ENCODE peak calls at places on chromosomes 7 and 10, in seven cellular contexts. E is heart left ventricle, G is lower lobe of right lung, D is RWPE2, Y is left lung, V is gastrocnemius medialis, I is psoas muscle. S is an unnamed sample.

GRCh38 chr10:94780844-94781243 is 18.4 kb downstream of the CYP2C19 start:
- ATAC-seq in E (peak), G (no peak), D (no peak), Y (no peak), V (no peak), I (no peak), S (no peak)

GRCh38 chr7:132249591-132249971 is 326.7 kb downstream of the PLXNA4 start:
- ATAC-seq in E (no peak), G (peak), D (peak), Y (peak), V (no peak), I (peak), S (no peak)

GRCh38 chr7:84022686-84023308 is 171.8 kb downstream of the SEMA3A start:
- ATAC-seq in E (no peak), G (no peak), D (peak), Y (peak), V (peak), I (peak), S (no peak)

GRCh38 chr7:142626420-142627035 is 122.7 kb upstream of the PRSS1 start:
- ATAC-seq in E (no peak), G (peak), D (peak), Y (peak), V (no peak), I (no peak), S (peak)

GRCh38 chr7:30863694-30864011 is 48.0 kb upstream of the AQP1 start:
- ATAC-seq in E (no peak), G (no peak), D (no peak), Y (no peak), V (no peak), I (no peak), S (no peak)

GRCh38 chr7:7931626-7932025 is 37.0 kb upstream of the GLCCI1 start:
- ATAC-seq in E (no peak), G (no peak), D (no peak), Y (no peak), V (no peak), I (no peak), S (no peak)

GRCh38 chr10:30467939-30468338 is 34.0 kb downstream of the MAP3K8 start:
- ATAC-seq in E (no peak), G (peak), D (no peak), Y (peak), V (no peak), I (no peak), S (no peak)

GRCh38 chr7:26399309-26399610 is 107.6 kb downstream of the SNX10 start:
- ATAC-seq in E (peak), G (peak), D (peak), Y (peak), V (peak), I (peak), S (peak)

GRCh38 chr7:51034531-51035264 is 252.0 kb upstream of the GRB10 start:
- ATAC-seq in E (no peak), G (no peak), D (peak), Y (peak), V (no peak), I (peak), S (no peak)

GRCh38 chr7:123718773-123719480 is 29.9 kb downstream of the WASL start:
- ATAC-seq in E (no peak), G (peak), D (no peak), Y (peak), V (no peak), I (no peak), S (no peak)
- H3K4me3 ChIP-seq in E (no peak), G (no peak), D (no peak), Y (no peak), V (no peak), I (no peak), S (no peak)

DNA sequence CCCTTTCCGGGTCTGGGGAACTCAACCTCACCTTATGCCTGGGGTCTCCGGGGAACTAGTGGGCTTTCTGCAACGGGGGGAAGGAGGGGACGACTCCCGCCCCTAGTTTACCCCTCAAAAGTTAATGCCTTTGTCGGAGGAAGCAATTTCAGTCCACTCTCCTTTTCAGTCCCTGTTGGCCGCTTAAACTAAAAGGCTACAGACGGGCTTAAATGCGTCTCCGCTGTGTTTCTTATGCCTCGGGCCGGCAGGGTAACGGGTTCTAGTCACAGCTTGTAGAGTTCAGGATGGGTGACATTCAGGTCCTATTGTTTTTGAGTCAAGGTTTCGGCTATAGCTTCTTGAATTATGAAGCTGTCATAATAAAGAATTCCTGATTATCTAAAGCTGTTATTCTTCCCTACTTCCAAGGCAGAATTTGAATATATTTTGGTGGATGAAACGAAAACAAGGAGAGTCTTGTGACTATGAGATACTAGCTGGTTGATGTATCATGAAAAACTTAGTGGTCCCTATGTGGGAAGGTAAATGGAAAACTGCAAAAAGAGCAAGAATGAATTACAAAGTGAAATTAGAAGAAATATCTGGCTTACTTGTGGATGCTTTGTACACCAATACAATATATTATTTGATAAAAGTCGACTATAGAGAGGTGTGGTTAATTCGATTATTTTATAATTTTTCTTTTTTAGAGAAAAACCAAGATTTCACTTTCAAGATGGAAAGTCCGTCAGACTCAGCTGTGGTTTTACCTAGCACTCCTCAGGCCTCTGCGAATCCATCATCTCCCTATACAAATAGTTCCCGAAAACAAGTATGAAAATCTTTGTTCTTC is 519 bp downstream of the SFR1 start:
- ATAC-seq in E (no peak), G (no peak), D (no peak), Y (no peak), V (peak), I (no peak), S (no peak)
- TF ChIP-seq CTCF in E (no peak), G (no peak), D (no peak), Y (no peak), V (no peak), I (no peak), S (no peak)

DNA sequence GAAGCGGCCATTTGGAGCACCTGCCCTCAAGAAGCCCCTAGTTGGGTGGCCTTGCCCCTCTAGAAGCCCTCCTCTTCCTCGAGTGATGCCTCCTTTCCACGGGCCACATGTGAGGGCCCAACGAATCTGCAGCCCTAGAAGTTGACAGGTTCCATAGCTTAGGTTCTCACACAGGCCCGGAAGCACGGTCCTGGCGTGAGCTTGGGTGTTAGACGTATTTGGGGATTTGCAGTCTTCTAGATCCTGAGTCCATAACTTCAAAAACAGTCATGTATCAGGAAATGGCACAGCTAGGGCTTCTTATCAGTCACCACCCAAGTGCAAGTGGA is 398 bp upstream of the FBXW4 start:
- ATAC-seq in E (no peak), G (no peak), D (no peak), Y (no peak), V (no peak), I (no peak), S (no peak)
- H3K4me3 ChIP-seq in E (peak), G (peak), D (peak), Y (peak), V (peak), I (peak), S (peak)

DNA sequence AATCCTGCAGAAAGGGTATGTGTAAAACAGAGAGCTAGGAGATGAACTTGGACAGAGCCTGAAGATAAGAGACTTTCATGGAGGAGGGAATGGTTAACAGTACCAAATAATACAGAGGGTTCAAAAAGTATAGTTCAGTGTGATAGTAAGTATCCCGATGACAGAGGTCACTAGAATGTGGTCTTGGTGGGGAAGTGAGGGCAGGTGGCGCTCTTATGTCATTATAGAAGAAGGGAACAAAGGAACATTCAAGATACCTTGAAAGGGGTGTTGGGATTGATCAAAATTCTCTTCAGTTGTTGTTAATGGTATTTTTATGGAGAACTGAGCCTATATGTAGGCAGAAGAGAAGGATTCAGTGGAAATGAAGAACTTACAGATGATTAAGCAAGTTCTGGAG is 312.5 kb downstream of the SUGCT start:
- ATAC-seq in E (no peak), G (no peak), D (no peak), Y (no peak), V (no peak), I (no peak), S (no peak)
- TF ChIP-seq CTCF in E (no peak), G (no peak), D (peak), Y (no peak), V (no peak), I (no peak), S (no peak)

DNA sequence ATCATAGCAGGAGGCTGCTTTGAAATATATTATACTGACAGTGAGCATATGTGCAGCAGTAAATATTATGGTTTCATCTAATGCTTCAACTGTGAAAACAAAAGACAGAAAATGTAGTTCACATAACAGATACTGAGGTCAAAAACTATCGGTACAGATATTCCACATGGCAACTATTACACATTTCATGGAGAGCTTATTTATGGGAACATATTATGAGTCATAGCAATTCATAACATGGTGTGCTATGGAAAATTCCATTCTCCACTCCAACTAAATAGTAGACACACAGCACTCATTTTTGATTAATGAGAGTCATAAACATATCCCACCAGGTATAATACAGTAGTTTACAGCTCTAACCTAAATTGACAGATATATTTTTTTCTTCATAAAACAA is 475.5 kb upstream of the KLF6 start:
- ATAC-seq in E (peak), G (no peak), D (peak), Y (peak), V (peak), I (peak), S (peak)
- H3K4me3 ChIP-seq in E (no peak), G (no peak), D (no peak), Y (no peak), V (no peak), I (no peak), S (no peak)

GRCh38 chr7:44213872-44214595 is 13.3 kb downstream of the YKT6 start:
- ATAC-seq in E (peak), G (no peak), D (peak), Y (peak), V (no peak), I (no peak), S (no peak)
- TF ChIP-seq CTCF in E (peak), G (no peak), D (peak), Y (no peak), V (no peak), I (no peak), S (no peak)

GRCh38 chr10:77710081-77710551 is 72.5 kb upstream of the KCNMA1 start:
- ATAC-seq in E (no peak), G (no peak), D (no peak), Y (no peak), V (no peak), I (no peak), S (no peak)

GRCh38 chr10:77713506-77714280 is 76.1 kb upstream of the KCNMA1 start:
- ATAC-seq in E (no peak), G (no peak), D (no peak), Y (no peak), V (no peak), I (no peak), S (no peak)

GRCh38 chr10:77712207-77712606 is 74.6 kb upstream of the KCNMA1 start:
- ATAC-seq in E (no peak), G (no peak), D (no peak), Y (no peak), V (no peak), I (no peak), S (no peak)

GRCh38 chr10:77710759-77711682 is 73.4 kb upstream of the KCNMA1 start:
- ATAC-seq in E (peak), G (peak), D (peak), Y (peak), V (peak), I (peak), S (peak)

GRCh38 chr10:77711683-77712049 is 74.1 kb upstream of the KCNMA1 start:
- ATAC-seq in E (no peak), G (no peak), D (no peak), Y (no peak), V (peak), I (no peak), S (no peak)
- H3K4me3 ChIP-seq in E (no peak), G (no peak), D (no peak), Y (no peak), V (no peak), I (no peak), S (no peak)

GRCh38 chr7:141003172-141004080 is 11.3 kb downstream of the MRPS33 start:
- ATAC-seq in E (no peak), G (no peak), D (no peak), Y (no peak), V (no peak), I (no peak), S (no peak)
- TF ChIP-seq CTCF in E (no peak), G (no peak), D (no peak), Y (no peak), V (no peak), I (no peak), S (no peak)